ENCODE peak calls at places on chromosomes 12 and 14, in six cellular contexts. P is fibroblast of mammary gland, D is tibial nerve, A is choroid plexus epithelial cell, S is AG04449, F is B cell. O is an unnamed sample.

GRCh38 chr14:39102265-39102968 is 618 bp downstream of the SEC23A start:
- DNase-seq in P (peak), D (no peak), A (peak), S (no peak), F (no peak), O (peak)

GRCh38 chr14:63904724-63905123 is 51.9 kb downstream of the SYNE2 start:
- DNase-seq in P (no peak), D (no peak), A (no peak), S (no peak), F (no peak), O (no peak)

GRCh38 chr14:54132485-54132884 is 175.9 kb upstream of the BMP4 start:
- DNase-seq in P (no peak), D (no peak), A (no peak), S (no peak), F (no peak), O (no peak)

GRCh38 chr14:37778135-37778943 is 182.9 kb downstream of the TTC6 start:
- DNase-seq in P (no peak), D (no peak), A (no peak), S (no peak), F (no peak), O (no peak)

GRCh38 chr14:93941293-93941910 is 14.3 kb downstream of the FAM181A start:
- DNase-seq in P (peak), D (no peak), A (peak), S (no peak), F (no peak), O (no peak)

GRCh38 chr12:96814200-96814599 is 92.9 kb upstream of the NEDD1 start:
- DNase-seq in P (no peak), D (no peak), A (peak), S (no peak), F (no peak), O (no peak)

GRCh38 chr14:68786491-68787234 is 6.2 kb downstream of the ZFP36L1 start:
- DNase-seq in P (peak), D (no peak), A (peak), S (no peak), F (no peak), O (no peak)

GRCh38 chr14:68649461-68650189 is 143.2 kb downstream of the ZFP36L1 start:
- DNase-seq in P (peak), D (no peak), A (no peak), S (no peak), F (no peak), O (no peak)

GRCh38 chr12:111064982-111065381 is 144.6 kb upstream of the MYL2 start:
- DNase-seq in P (no peak), D (no peak), A (no peak), S (no peak), F (no peak), O (no peak)

GRCh38 chr12:80419660-80420059 is 24.4 kb upstream of the PTPRQ start:
- DNase-seq in P (no peak), D (no peak), A (no peak), S (peak), F (no peak), O (no peak)

GRCh38 chr14:74302160-74302628 is 540 bp downstream of the ABCD4 start:
- DNase-seq in P (peak), D (no peak), A (peak), S (no peak), F (peak), O (peak)

GRCh38 chr14:67268456-67269115 is 27.4 kb downstream of the PALS1 start:
- DNase-seq in P (peak), D (no peak), A (no peak), S (no peak), F (no peak), O (no peak)

GRCh38 chr12:130429656-130430505 is 92.2 kb downstream of the PIWIL1 start:
- DNase-seq in P (no peak), D (no peak), A (no peak), S (no peak), F (no peak), O (no peak)

GRCh38 chr12:98402081-98402480 is 113.3 kb upstream of the TMPO start:
- DNase-seq in P (peak), D (no peak), A (peak), S (no peak), F (no peak), O (no peak)

GRCh38 chr12:15088115-15088514 is 115.3 kb downstream of the PDE6H start:
- DNase-seq in P (no peak), D (no peak), A (no peak), S (no peak), F (no peak), O (no peak)

GRCh38 chr12:111503116-111503515 is 96.0 kb downstream of the ATXN2 start:
- DNase-seq in P (peak), D (no peak), A (peak), S (no peak), F (no peak), O (no peak)

GRCh38 chr12:77062846-77063461 is 2.4 kb downstream of the E2F7 start:
- DNase-seq in P (no peak), D (no peak), A (peak), S (no peak), F (peak), O (peak)

GRCh38 chr12:52740591-52740990 is 36.6 kb downstream of the KRT76 start:
- DNase-seq in P (no peak), D (no peak), A (no peak), S (no peak), F (no peak), O (no peak)

GRCh38 chr12:97960741-97961608 is 498.4 kb downstream of the RMST start:
- DNase-seq in P (peak), D (no peak), A (peak), S (no peak), F (peak), O (peak)

GRCh38 chr14:50714452-50715073 is 46.5 kb upstream of the SAV1 start:
- DNase-seq in P (peak), D (no peak), A (peak), S (no peak), F (peak), O (peak)

GRCh38 chr12:75294797-75295196 is 35.3 kb downstream of the CAPS2 start:
- DNase-seq in P (no peak), D (no peak), A (no peak), S (no peak), F (no peak), O (no peak)

GRCh38 chr12:31896514-31897039 is 62.6 kb upstream of the RESF1 start:
- DNase-seq in P (peak), D (no peak), A (peak), S (no peak), F (peak), O (peak)

GRCh38 chr12:94498073-94498472 is 38.4 kb upstream of the CEP83 start:
- DNase-seq in P (no peak), D (no peak), A (no peak), S (no peak), F (peak), O (no peak)

GRCh38 chr14:54123836-54124235 is 167.2 kb upstream of the BMP4 start:
- DNase-seq in P (no peak), D (no peak), A (no peak), S (no peak), F (no peak), O (no peak)

GRCh38 chr12:69161835-69162234 is 77.5 kb upstream of the CPSF6 start:
- DNase-seq in P (peak), D (no peak), A (peak), S (no peak), F (no peak), O (peak)

GRCh38 chr12:42590324-42590934 is 883 bp upstream of the PRICKLE1 start:
- DNase-seq in P (no peak), D (no peak), A (no peak), S (no peak), F (peak), O (peak)

DNA sequence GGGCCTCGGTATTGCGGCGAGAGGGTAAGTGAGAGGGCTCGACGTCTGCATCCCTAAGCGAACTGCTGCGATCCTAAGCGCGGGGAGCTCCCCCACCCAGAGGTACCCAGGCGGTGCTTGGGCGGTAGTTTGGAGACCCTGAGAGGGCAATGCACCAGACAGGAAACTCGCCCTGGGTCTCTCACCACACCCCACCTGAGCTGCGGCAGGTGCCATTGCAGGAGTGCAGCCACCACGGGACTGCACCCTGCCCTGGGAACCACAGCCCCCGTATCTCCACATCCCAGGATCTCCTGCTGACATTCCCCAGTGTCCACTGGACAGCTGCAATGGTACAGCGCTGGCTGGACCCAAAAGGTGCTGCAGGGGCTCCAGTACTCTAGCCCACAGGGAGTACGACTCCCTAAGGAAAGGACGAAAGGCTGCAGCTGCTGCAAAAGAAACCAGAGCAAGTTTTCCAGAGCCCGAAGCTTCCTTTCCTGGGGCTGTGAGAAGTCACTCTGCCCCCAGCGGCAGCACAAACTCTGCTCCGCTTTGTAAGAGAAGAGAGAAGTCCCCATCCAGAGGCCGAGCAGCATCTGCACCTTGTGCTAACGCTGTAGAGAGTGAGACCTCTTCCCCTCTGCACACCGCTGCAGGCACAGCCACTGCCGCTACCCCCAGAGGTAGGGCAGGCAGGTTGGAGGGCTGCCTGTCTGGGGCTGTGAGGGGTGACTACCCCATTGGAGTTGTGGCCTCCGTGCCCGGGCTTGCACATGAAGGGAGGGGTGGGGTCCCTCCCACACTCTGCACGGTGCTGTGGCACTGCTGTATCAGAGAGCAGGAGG is 31.1 kb upstream of the MON2 start:
- DNase-seq in P (peak), D (no peak), A (peak), S (no peak), F (peak), O (peak)
- TF ChIP-seq CTCF in P (peak), D (no peak), A (peak), S (peak), F (peak), O (peak)

GRCh38 chr14:75979071-75979571 is 2.7 kb downstream of the TGFB3 start:
- DNase-seq in P (peak), D (no peak), A (peak), S (no peak), F (peak), O (peak)
- TF ChIP-seq CTCF in P (peak), D (peak), A (peak), S (peak), F (peak), O (peak)

GRCh38 chr12:43728117-43728516 is 30.5 kb downstream of the PUS7L start:
- DNase-seq in P (peak), D (no peak), A (no peak), S (no peak), F (no peak), O (no peak)
- TF ChIP-seq CTCF in P (no peak), D (no peak), A (peak), S (no peak), F (peak), O (peak)

GRCh38 chr14:102917469-102918211 is 4.8 kb upstream of the AMN start:
- DNase-seq in P (peak), D (peak), A (peak), S (no peak), F (peak), O (peak)
- TF ChIP-seq CTCF in P (peak), D (peak), A (peak), S (peak), F (peak), O (peak)

GRCh38 chr12:109995703-109996482 is at the start of gene GIT2:
- DNase-seq in P (peak), D (peak), A (peak), S (no peak), F (peak), O (peak)
- TF ChIP-seq CTCF in P (no peak), D (no peak), A (peak), S (no peak), F (no peak), O (no peak)

GRCh38 chr14:21780429-21781084 is 106.9 kb upstream of the OR4E1 start:
- DNase-seq in P (no peak), D (no peak), A (no peak), S (no peak), F (no peak), O (no peak)
- TF ChIP-seq CTCF in P (no peak), D (no peak), A (no peak), S (no peak), F (no peak), O (no peak)

GRCh38 chr14:23094666-23095195 is at the start of gene ACIN1:
- DNase-seq in P (peak), D (peak), A (peak), S (peak), F (peak), O (peak)

GRCh38 chr14:23093526-23093925 is 1.4 kb downstream of the ACIN1 start:
- DNase-seq in P (no peak), D (no peak), A (no peak), S (no peak), F (no peak), O (no peak)

GRCh38 chr14:23095196-23096108 is at the start of gene C14orf119:
- DNase-seq in P (peak), D (peak), A (peak), S (peak), F (peak), O (peak)

GRCh38 chr14:23093104-23093503 is 1.8 kb downstream of the ACIN1 start:
- DNase-seq in P (no peak), D (no peak), A (no peak), S (no peak), F (no peak), O (no peak)

DNA sequence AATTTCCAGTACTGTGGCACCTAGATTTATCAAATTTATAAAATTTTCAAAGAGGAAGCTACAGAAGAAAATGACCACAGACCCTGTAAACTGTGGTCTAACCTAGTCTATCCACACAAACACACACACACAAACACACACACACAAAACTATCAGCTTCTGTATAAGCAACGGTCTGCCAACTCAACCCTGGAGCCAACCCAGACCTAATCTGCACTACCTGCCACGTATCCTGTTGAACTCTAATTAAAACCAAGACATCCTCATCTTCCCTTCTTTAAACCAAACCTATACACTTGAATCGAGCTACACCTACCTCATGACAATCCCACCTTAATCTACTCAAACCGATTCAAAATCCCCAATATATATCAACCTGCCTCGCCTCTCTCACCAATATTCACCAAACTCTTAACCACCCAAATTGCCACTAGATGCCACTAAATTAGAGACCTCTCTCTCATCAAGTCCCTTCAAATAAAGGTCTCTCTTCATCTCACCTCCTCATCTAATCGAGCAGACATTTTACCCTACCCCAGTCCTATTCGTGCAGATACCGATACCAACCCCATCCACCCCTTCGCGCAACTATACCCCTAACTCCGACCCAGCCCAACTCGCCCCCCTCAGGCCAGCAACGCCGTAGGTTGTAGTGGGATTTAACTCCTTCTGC is 807 bp downstream of the ACIN1 start:
- DNase-seq in P (no peak), D (no peak), A (peak), S (no peak), F (peak), O (no peak)
- TF ChIP-seq CTCF in P (peak), D (no peak), A (peak), S (peak), F (peak), O (peak)

GRCh38 chr14:45650754-45651153 is 397.8 kb upstream of the MIS18BP1 start:
- DNase-seq in P (no peak), D (no peak), A (no peak), S (no peak), F (no peak), O (no peak)
- TF ChIP-seq CTCF in P (no peak), D (no peak), A (no peak), S (no peak), F (no peak), O (no peak)

GRCh38 chr14:96256420-96256819 is 410 bp downstream of the BDKRB1 start:
- DNase-seq in P (peak), D (no peak), A (no peak), S (no peak), F (no peak), O (no peak)
- TF ChIP-seq CTCF in P (peak), D (no peak), A (no peak), S (peak), F (no peak), O (no peak)

GRCh38 chr12:124230117-124230757 is 64.7 kb upstream of the RFLNA start:
- DNase-seq in P (no peak), D (no peak), A (no peak), S (no peak), F (no peak), O (no peak)

GRCh38 chr12:124233041-124233836 is 61.7 kb upstream of the RFLNA start:
- DNase-seq in P (peak), D (no peak), A (peak), S (peak), F (no peak), O (no peak)

GRCh38 chr12:124230789-124231188 is 64.1 kb upstream of the RFLNA start:
- DNase-seq in P (no peak), D (no peak), A (no peak), S (no peak), F (no peak), O (no peak)

GRCh38 chr12:124232654-124232987 is 62.3 kb upstream of the RFLNA start:
- DNase-seq in P (no peak), D (no peak), A (no peak), S (no peak), F (no peak), O (no peak)

DNA sequence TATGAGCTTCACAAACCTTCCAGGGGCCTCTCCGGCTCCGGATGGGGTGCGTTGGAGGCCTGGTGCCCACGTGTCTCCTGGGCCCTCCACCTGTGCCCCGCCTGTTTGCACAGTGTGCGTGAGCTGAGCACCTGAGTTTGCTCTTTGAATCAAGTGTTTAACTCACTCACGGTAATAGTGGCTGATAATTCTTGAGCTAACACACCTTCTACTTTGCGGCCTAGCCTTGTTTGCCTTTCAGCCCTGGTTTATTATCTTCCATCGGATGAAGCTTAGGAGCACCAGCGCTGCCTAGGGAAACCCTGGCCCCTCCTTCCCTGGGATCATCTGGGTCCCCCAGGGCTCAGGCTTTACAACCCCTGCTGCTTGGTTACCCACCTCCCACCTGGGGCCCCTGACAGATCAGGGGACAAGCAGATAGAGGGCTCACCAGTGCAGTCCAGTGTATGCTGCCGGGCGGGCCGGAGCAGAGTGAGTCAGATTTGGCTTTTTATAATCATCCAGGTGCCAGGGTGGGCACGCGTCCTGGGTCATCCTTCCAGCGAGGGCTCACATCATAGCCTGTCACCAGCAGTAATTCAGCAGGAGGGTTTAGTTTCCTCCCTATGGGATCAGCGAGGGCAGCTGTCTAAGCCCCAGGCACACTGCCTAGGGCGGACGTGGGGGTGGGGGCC is 62.8 kb upstream of the RFLNA start:
- DNase-seq in P (no peak), D (no peak), A (no peak), S (no peak), F (no peak), O (no peak)
- TF ChIP-seq CTCF in P (no peak), D (no peak), A (no peak), S (no peak), F (no peak), O (no peak)

O was measured in GM13977.